ENCODE peak calls at places on chromosomes 7 and 10, in four cellular contexts. One of them, this sample, is unnamed.

GRCh38 chr10:110618206-110618605 is 25.9 kb upstream of the RBM20 start:
- DNase-seq in WTC11: no peak
- DNase-seq in mesothelial cell of epicardium: no peak
- DNase-seq in AG04450: no peak
- DNase-seq in this sample: no peak

GRCh38 chr7:44980393-44981034 is 1.7 kb upstream of the MYO1G start:
- DNase-seq in WTC11: no peak
- DNase-seq in AG04450: no peak
- DNase-seq in mesothelial cell of epicardium: no peak
- DNase-seq in this sample: peak; percentile 77

GRCh38 chr7:12728192-12728538 is 40.7 kb downstream of the ARL4A start:
- DNase-seq in AG04450: no peak
- DNase-seq in WTC11: no peak
- DNase-seq in mesothelial cell of epicardium: no peak
- DNase-seq in this sample: peak; percentile 78

GRCh38 chr7:82740246-82740848 is 296.8 kb upstream of the CACNA2D1 start:
- DNase-seq in AG04450: no peak
- DNase-seq in WTC11: peak; percentile 71
- DNase-seq in mesothelial cell of epicardium: peak; percentile 45
- DNase-seq in this sample: peak; percentile 71

GRCh38 chr7:88566174-88566729 is 193.2 kb upstream of the ZNF804B start:
- DNase-seq in AG04450: no peak
- DNase-seq in mesothelial cell of epicardium: no peak
- DNase-seq in WTC11: no peak
- DNase-seq in this sample: no peak

GRCh38 chr10:102405632-102406031 is 10.1 kb downstream of the NFKB2 start:
- DNase-seq in AG04450: no peak
- DNase-seq in mesothelial cell of epicardium: no peak
- DNase-seq in WTC11: no peak
- DNase-seq in this sample: no peak

GRCh38 chr7:75642810-75643486 is 95.8 kb downstream of the HIP1 start:
- DNase-seq in WTC11: peak; percentile 81
- DNase-seq in mesothelial cell of epicardium: no peak
- DNase-seq in AG04450: peak; percentile 10
- DNase-seq in this sample: peak; percentile 84

GRCh38 chr10:125377368-125377767 is 217.0 kb upstream of the CTBP2 start:
- DNase-seq in AG04450: no peak
- DNase-seq in WTC11: no peak
- DNase-seq in mesothelial cell of epicardium: no peak
- DNase-seq in this sample: peak; percentile 54

GRCh38 chr7:36925207-36925606 is 200.9 kb upstream of the AOAH start:
- DNase-seq in AG04450: no peak
- DNase-seq in mesothelial cell of epicardium: no peak
- DNase-seq in WTC11: no peak
- DNase-seq in this sample: no peak

GRCh38 chr10:60390224-60390626 is 550 bp upstream of the ANK3 start:
- DNase-seq in AG04450: peak; percentile 16
- DNase-seq in mesothelial cell of epicardium: no peak
- DNase-seq in WTC11: no peak
- DNase-seq in this sample: peak; percentile 8

GRCh38 chr7:81447351-81447952 is 322.4 kb downstream of the HGF start:
- DNase-seq in WTC11: no peak
- DNase-seq in mesothelial cell of epicardium: no peak
- DNase-seq in AG04450: peak; percentile 15
- DNase-seq in this sample: peak; percentile 83

GRCh38 chr7:149495785-149496641 is 1.6 kb downstream of the ZNF746 start:
- DNase-seq in mesothelial cell of epicardium: peak; percentile 81
- DNase-seq in WTC11: no peak
- DNase-seq in AG04450: peak; percentile 77
- DNase-seq in this sample: peak; percentile 86

GRCh38 chr7:36283711-36284130 is 105.9 kb upstream of the ANLN start:
- DNase-seq in WTC11: no peak
- DNase-seq in mesothelial cell of epicardium: no peak
- DNase-seq in AG04450: no peak
- DNase-seq in this sample: no peak

GRCh38 chr10:29658984-29659769 is 24.4 kb upstream of the SVIL start:
- DNase-seq in AG04450: peak; percentile 97
- DNase-seq in mesothelial cell of epicardium: no peak
- DNase-seq in WTC11: no peak
- DNase-seq in this sample: peak; percentile 97

GRCh38 chr10:92544296-92544695 is 29.6 kb downstream of the IDE start:
- DNase-seq in mesothelial cell of epicardium: no peak
- DNase-seq in WTC11: no peak
- DNase-seq in AG04450: no peak
- DNase-seq in this sample: peak; percentile 44

GRCh38 chr10:132452216-132452650 is 55.2 kb downstream of the PWWP2B start:
- DNase-seq in WTC11: no peak
- DNase-seq in AG04450: no peak
- DNase-seq in mesothelial cell of epicardium: no peak
- DNase-seq in this sample: no peak

GRCh38 chr7:1156782-1157535 is 3.0 kb downstream of the ZFAND2A start:
- DNase-seq in AG04450: no peak
- DNase-seq in mesothelial cell of epicardium: no peak
- DNase-seq in WTC11: no peak
- DNase-seq in this sample: peak; percentile 43

GRCh38 chr7:69782917-69783684 is 184.8 kb downstream of the AUTS2 start:
- DNase-seq in WTC11: no peak
- DNase-seq in mesothelial cell of epicardium: no peak
- DNase-seq in AG04450: no peak
- DNase-seq in this sample: no peak

GRCh38 chr10:15141136-15142067 is 27.1 kb downstream of the NMT2 start:
- DNase-seq in mesothelial cell of epicardium: no peak
- DNase-seq in WTC11: no peak
- DNase-seq in AG04450: no peak
- DNase-seq in this sample: peak; percentile 36

GRCh38 chr10:79930751-79931150 is 18.2 kb downstream of the SFTPD start:
- DNase-seq in WTC11: no peak
- DNase-seq in AG04450: no peak
- DNase-seq in mesothelial cell of epicardium: no peak
- DNase-seq in this sample: no peak

GRCh38 chr7:1950623-1951523 is 280.8 kb downstream of the ELFN1 start:
- DNase-seq in AG04450: no peak
- DNase-seq in WTC11: no peak
- DNase-seq in mesothelial cell of epicardium: no peak
- DNase-seq in this sample: peak; percentile 15

GRCh38 chr10:71321386-71321785 is 2.3 kb downstream of the SLC29A3 start:
- DNase-seq in WTC11: no peak
- DNase-seq in mesothelial cell of epicardium: no peak
- DNase-seq in AG04450: no peak
- DNase-seq in this sample: no peak

GRCh38 chr10:130810856-130811255 is 500.7 kb downstream of the TCERG1L start:
- DNase-seq in WTC11: no peak
- DNase-seq in mesothelial cell of epicardium: peak; percentile 27
- DNase-seq in AG04450: no peak
- DNase-seq in this sample: no peak

GRCh38 chr10:123549761-123550454 is 116.2 kb upstream of the GPR26 start:
- DNase-seq in mesothelial cell of epicardium: no peak
- DNase-seq in WTC11: no peak
- DNase-seq in AG04450: no peak
- DNase-seq in this sample: no peak

GRCh38 chr7:106279425-106280182 is 5.2 kb downstream of the NAMPT start:
- DNase-seq in AG04450: no peak
- DNase-seq in mesothelial cell of epicardium: no peak
- DNase-seq in WTC11: no peak
- DNase-seq in this sample: peak; percentile 57

GRCh38 chr10:85641479-85641967 is 725.1 kb downstream of the GRID1 start:
- DNase-seq in AG04450: no peak
- DNase-seq in WTC11: no peak
- DNase-seq in mesothelial cell of epicardium: no peak
- DNase-seq in this sample: no peak

GRCh38 chr7:41503438-41503837 is 199.5 kb downstream of the INHBA start:
- DNase-seq in AG04450: no peak
- DNase-seq in WTC11: no peak
- DNase-seq in mesothelial cell of epicardium: no peak
- DNase-seq in this sample: peak; percentile 43

GRCh38 chr10:114100848-114101741 is 57.4 kb downstream of the ADRB1 start:
- DNase-seq in mesothelial cell of epicardium: peak; percentile 50
- DNase-seq in AG04450: no peak
- DNase-seq in WTC11: peak; percentile 35
- DNase-seq in this sample: peak; percentile 46

GRCh38 chr10:1595726-1596125 is 141.6 kb downstream of the ADARB2 start:
- DNase-seq in AG04450: no peak
- DNase-seq in mesothelial cell of epicardium: no peak
- DNase-seq in WTC11: no peak
- DNase-seq in this sample: no peak

GRCh38 chr10:102186128-102186527 is 33.9 kb downstream of the NOLC1 start:
- DNase-seq in mesothelial cell of epicardium: no peak
- DNase-seq in AG04450: no peak
- DNase-seq in WTC11: no peak
- DNase-seq in this sample: peak; percentile 48

GRCh38 chr7:115585015-115585655 is 445.4 kb downstream of the TFEC start:
- DNase-seq in AG04450: no peak
- DNase-seq in mesothelial cell of epicardium: no peak
- DNase-seq in WTC11: no peak
- DNase-seq in this sample: no peak

DNA sequence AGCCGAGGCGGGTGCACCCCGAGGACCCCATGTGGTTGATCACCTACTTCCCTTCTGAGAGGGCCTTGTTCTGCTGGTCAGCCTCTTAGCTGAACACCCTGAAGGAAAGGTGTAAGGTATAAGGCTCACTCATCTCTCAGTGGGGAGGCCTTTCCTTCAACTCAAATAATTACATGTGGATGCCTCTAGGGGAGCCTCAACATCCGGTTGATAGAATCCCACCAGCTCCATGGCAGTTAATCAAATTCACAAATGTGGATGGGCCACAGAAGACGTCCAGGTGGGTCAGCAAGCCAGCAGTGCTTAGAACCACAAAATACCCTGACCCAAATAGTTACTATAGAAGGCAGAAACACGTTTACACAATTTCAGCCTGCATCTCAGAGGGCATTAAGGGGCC is 37.7 kb upstream of the ZNF32 start:
- DNase-seq in AG04450: no peak
- DNase-seq in mesothelial cell of epicardium: no peak
- DNase-seq in WTC11: no peak
- DNase-seq in this sample: no peak
- TF ChIP-seq CTCF in AG04450: peak; percentile 21
- TF ChIP-seq CTCF in mesothelial cell of epicardium: no peak
- TF ChIP-seq CTCF in WTC11: no peak
- TF ChIP-seq CTCF in this sample: no peak

DNA sequence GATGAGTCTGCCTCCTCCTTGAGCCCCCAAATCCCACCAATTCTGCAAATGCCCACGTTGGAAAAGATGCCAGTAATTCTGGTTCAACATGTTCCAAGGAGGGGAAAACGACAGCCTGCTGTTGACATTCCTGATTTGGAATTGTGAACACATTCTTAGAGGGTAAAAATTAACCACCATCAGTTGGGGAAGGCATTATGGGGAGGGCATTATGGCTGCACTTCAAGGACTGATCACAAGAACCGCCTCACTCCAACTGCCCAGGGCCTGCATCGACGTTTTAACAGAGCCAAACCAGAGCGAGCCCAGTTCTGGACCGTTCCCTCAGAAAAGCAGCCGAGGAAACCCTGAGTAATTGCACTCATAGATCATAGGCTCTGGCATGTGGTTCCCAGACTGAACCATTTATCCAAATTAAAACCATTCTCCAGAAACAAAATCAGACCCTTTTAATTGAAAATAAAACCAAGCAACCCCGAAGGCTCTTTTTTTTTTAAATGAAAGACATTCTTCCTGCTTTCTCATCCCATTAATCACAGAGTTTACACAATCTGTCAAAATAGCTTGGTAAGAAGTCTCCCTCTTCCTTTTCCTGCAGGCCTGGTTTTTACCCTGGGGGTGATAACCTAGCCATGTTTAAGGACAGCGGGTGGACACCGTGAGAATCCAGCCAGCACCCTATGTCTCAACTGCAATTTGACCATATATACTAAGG is 8.0 kb downstream of the TNS3 start:
- DNase-seq in WTC11: no peak
- DNase-seq in mesothelial cell of epicardium: no peak
- DNase-seq in AG04450: no peak
- DNase-seq in this sample: peak; percentile 74
- TF ChIP-seq CTCF in WTC11: no peak
- TF ChIP-seq CTCF in mesothelial cell of epicardium: no peak
- TF ChIP-seq CTCF in AG04450: no peak
- TF ChIP-seq CTCF in this sample: no peak

GRCh38 chr7:51162724-51163329 is 153.8 kb downstream of the COBL start:
- DNase-seq in mesothelial cell of epicardium: peak; percentile 86
- DNase-seq in AG04450: peak; percentile 26
- DNase-seq in WTC11: peak; percentile 91
- DNase-seq in this sample: peak; percentile 88

GRCh38 chr7:51161937-51162336 is 154.7 kb downstream of the COBL start:
- DNase-seq in AG04450: no peak
- DNase-seq in WTC11: no peak
- DNase-seq in mesothelial cell of epicardium: no peak
- DNase-seq in this sample: no peak

GRCh38 chr7:51160990-51161615 is 155.5 kb downstream of the COBL start:
- DNase-seq in AG04450: peak; percentile 55
- DNase-seq in WTC11: peak; percentile 78
- DNase-seq in mesothelial cell of epicardium: peak; percentile 77
- DNase-seq in this sample: peak; percentile 87

GRCh38 chr7:51160411-51160810 is 156.2 kb downstream of the COBL start:
- DNase-seq in mesothelial cell of epicardium: no peak
- DNase-seq in AG04450: no peak
- DNase-seq in WTC11: no peak
- DNase-seq in this sample: no peak

DNA sequence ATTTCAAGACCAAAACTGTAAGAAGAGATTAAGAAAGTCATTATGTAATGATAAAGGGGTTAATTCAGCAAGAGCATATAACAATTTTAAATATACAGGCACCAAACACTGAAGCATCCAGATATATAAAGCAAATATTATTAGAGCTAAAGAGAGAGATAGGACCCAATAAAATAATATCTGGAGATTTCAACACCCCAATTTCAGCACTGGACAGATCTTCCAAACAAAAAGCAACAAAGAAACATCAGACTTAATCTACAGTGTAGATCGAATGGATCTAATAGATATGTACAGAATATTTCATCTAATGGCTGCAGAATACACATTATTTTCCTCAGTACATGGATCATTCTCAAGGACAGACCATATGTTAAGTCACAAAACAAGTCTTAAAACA is 151.3 kb downstream of the COBL start:
- DNase-seq in mesothelial cell of epicardium: no peak
- DNase-seq in AG04450: no peak
- DNase-seq in WTC11: no peak
- DNase-seq in this sample: no peak
- TF ChIP-seq CTCF in mesothelial cell of epicardium: no peak
- TF ChIP-seq CTCF in AG04450: no peak
- TF ChIP-seq CTCF in WTC11: no peak
- TF ChIP-seq CTCF in this sample: no peak

GRCh38 chr10:11530806-11531205 is 80.6 kb downstream of the USP6NL start:
- DNase-seq in mesothelial cell of epicardium: no peak
- DNase-seq in AG04450: no peak
- DNase-seq in WTC11: no peak
- DNase-seq in this sample: no peak

GRCh38 chr10:11533328-11533781 is 78.1 kb downstream of the USP6NL start:
- DNase-seq in WTC11: no peak
- DNase-seq in AG04450: no peak
- DNase-seq in mesothelial cell of epicardium: no peak
- DNase-seq in this sample: peak; percentile 53

GRCh38 chr10:11529276-11529675 is 82.2 kb downstream of the USP6NL start:
- DNase-seq in AG04450: no peak
- DNase-seq in WTC11: no peak
- DNase-seq in mesothelial cell of epicardium: no peak
- DNase-seq in this sample: no peak

GRCh38 chr10:11535376-11535959 is 76.0 kb downstream of the USP6NL start:
- DNase-seq in WTC11: no peak
- DNase-seq in mesothelial cell of epicardium: no peak
- DNase-seq in AG04450: no peak
- DNase-seq in this sample: no peak

GRCh38 chr10:11532329-11532728 is 79.1 kb downstream of the USP6NL start:
- DNase-seq in mesothelial cell of epicardium: no peak
- DNase-seq in WTC11: no peak
- DNase-seq in AG04450: no peak
- DNase-seq in this sample: peak; percentile 58
- TF ChIP-seq CTCF in mesothelial cell of epicardium: no peak
- TF ChIP-seq CTCF in WTC11: no peak
- TF ChIP-seq CTCF in AG04450: no peak
- TF ChIP-seq CTCF in this sample: no peak

This sample was measured in cardiac fibroblast.